ENCODE peak calls at places on chromosomes 6 and 20, in five cellular contexts. One of them, this sample, is unnamed.

GRCh38 chr6:40356242-40356910 is 230.8 kb downstream of the LRFN2 start:
- DNase-seq in naive thymus-derived CD4-positive, alpha-beta T cell: no peak
- DNase-seq in PC-3: no peak
- DNase-seq in GM23248: peak
- DNase-seq in caudate nucleus: no peak
- DNase-seq in this sample: no peak

GRCh38 chr6:16947461-16948159 is 154.2 kb upstream of the STMND1 start:
- DNase-seq in naive thymus-derived CD4-positive, alpha-beta T cell: no peak
- DNase-seq in PC-3: peak
- DNase-seq in GM23248: peak
- DNase-seq in caudate nucleus: no peak
- DNase-seq in this sample: peak

GRCh38 chr20:58700823-58701222 is 8.2 kb downstream of the NPEPL1 start:
- DNase-seq in naive thymus-derived CD4-positive, alpha-beta T cell: no peak
- DNase-seq in PC-3: no peak
- DNase-seq in GM23248: no peak
- DNase-seq in caudate nucleus: no peak
- DNase-seq in this sample: no peak

GRCh38 chr20:695165-695866 is 19.7 kb upstream of the SCRT2 start:
- DNase-seq in naive thymus-derived CD4-positive, alpha-beta T cell: no peak
- DNase-seq in PC-3: no peak
- DNase-seq in GM23248: no peak
- DNase-seq in caudate nucleus: no peak
- DNase-seq in this sample: no peak

GRCh38 chr6:150221152-150221551 is 78.3 kb downstream of the PPP1R14C start:
- DNase-seq in naive thymus-derived CD4-positive, alpha-beta T cell: no peak
- DNase-seq in PC-3: no peak
- DNase-seq in GM23248: no peak
- DNase-seq in caudate nucleus: no peak
- DNase-seq in this sample: no peak

GRCh38 chr20:11917663-11918062 is at the start of gene BTBD3:
- DNase-seq in naive thymus-derived CD4-positive, alpha-beta T cell: no peak
- DNase-seq in PC-3: no peak
- DNase-seq in GM23248: peak
- DNase-seq in caudate nucleus: no peak
- DNase-seq in this sample: no peak

GRCh38 chr20:40156600-40157307 is 532.3 kb downstream of the MAFB start:
- DNase-seq in naive thymus-derived CD4-positive, alpha-beta T cell: no peak
- DNase-seq in PC-3: no peak
- DNase-seq in GM23248: no peak
- DNase-seq in caudate nucleus: no peak
- DNase-seq in this sample: no peak

GRCh38 chr6:13559968-13560650 is 14.3 kb upstream of the SIRT5 start:
- DNase-seq in naive thymus-derived CD4-positive, alpha-beta T cell: no peak
- DNase-seq in PC-3: peak
- DNase-seq in GM23248: no peak
- DNase-seq in caudate nucleus: no peak
- DNase-seq in this sample: no peak

GRCh38 chr6:145199961-145200360 is 535.4 kb downstream of the EPM2A start:
- DNase-seq in naive thymus-derived CD4-positive, alpha-beta T cell: no peak
- DNase-seq in PC-3: peak
- DNase-seq in GM23248: peak
- DNase-seq in caudate nucleus: no peak
- DNase-seq in this sample: peak

GRCh38 chr20:688809-689208 is 13.2 kb upstream of the SCRT2 start:
- DNase-seq in naive thymus-derived CD4-positive, alpha-beta T cell: no peak
- DNase-seq in PC-3: no peak
- DNase-seq in GM23248: peak
- DNase-seq in caudate nucleus: no peak
- DNase-seq in this sample: no peak

GRCh38 chr6:107741191-107741680 is 82.9 kb downstream of the SCML4 start:
- DNase-seq in naive thymus-derived CD4-positive, alpha-beta T cell: no peak
- DNase-seq in PC-3: no peak
- DNase-seq in GM23248: no peak
- DNase-seq in caudate nucleus: no peak
- DNase-seq in this sample: no peak

GRCh38 chr6:169343886-169344525 is 90.4 kb upstream of the THBS2 start:
- DNase-seq in naive thymus-derived CD4-positive, alpha-beta T cell: no peak
- DNase-seq in PC-3: no peak
- DNase-seq in GM23248: no peak
- DNase-seq in caudate nucleus: no peak
- DNase-seq in this sample: no peak

GRCh38 chr20:46933150-46933549 is 38.5 kb downstream of the EYA2 start:
- DNase-seq in naive thymus-derived CD4-positive, alpha-beta T cell: no peak
- DNase-seq in PC-3: no peak
- DNase-seq in GM23248: no peak
- DNase-seq in caudate nucleus: no peak
- DNase-seq in this sample: no peak

GRCh38 chr6:125346143-125346925 is 44.6 kb upstream of the HDDC2 start:
- DNase-seq in naive thymus-derived CD4-positive, alpha-beta T cell: no peak
- DNase-seq in PC-3: no peak
- DNase-seq in GM23248: no peak
- DNase-seq in caudate nucleus: no peak
- DNase-seq in this sample: no peak

GRCh38 chr6:127786109-127786508 is 114.7 kb downstream of the THEMIS start:
- DNase-seq in naive thymus-derived CD4-positive, alpha-beta T cell: no peak
- DNase-seq in PC-3: no peak
- DNase-seq in GM23248: peak
- DNase-seq in caudate nucleus: no peak
- DNase-seq in this sample: no peak

GRCh38 chr6:138736640-138737039 is 36.9 kb upstream of the CCDC28A start:
- DNase-seq in naive thymus-derived CD4-positive, alpha-beta T cell: no peak
- DNase-seq in PC-3: no peak
- DNase-seq in GM23248: no peak
- DNase-seq in caudate nucleus: no peak
- DNase-seq in this sample: no peak

GRCh38 chr6:170083236-170084051 is 207.4 kb downstream of the DLL1 start:
- DNase-seq in naive thymus-derived CD4-positive, alpha-beta T cell: no peak
- DNase-seq in PC-3: no peak
- DNase-seq in GM23248: no peak
- DNase-seq in caudate nucleus: no peak
- DNase-seq in this sample: no peak

GRCh38 chr20:41030536-41031242 is 2.1 kb downstream of the TOP1 start:
- DNase-seq in naive thymus-derived CD4-positive, alpha-beta T cell: no peak
- DNase-seq in PC-3: peak
- DNase-seq in GM23248: peak
- DNase-seq in caudate nucleus: no peak
- DNase-seq in this sample: no peak

GRCh38 chr20:51470907-51471411 is 71.6 kb downstream of the NFATC2 start:
- DNase-seq in naive thymus-derived CD4-positive, alpha-beta T cell: no peak
- DNase-seq in PC-3: no peak
- DNase-seq in GM23248: no peak
- DNase-seq in caudate nucleus: no peak
- DNase-seq in this sample: no peak

GRCh38 chr20:38665094-38665493 is 59.2 kb upstream of the SLC32A1 start:
- DNase-seq in naive thymus-derived CD4-positive, alpha-beta T cell: no peak
- DNase-seq in PC-3: no peak
- DNase-seq in GM23248: peak
- DNase-seq in caudate nucleus: no peak
- DNase-seq in this sample: no peak

GRCh38 chr20:17334866-17335412 is 108.1 kb downstream of the PCSK2 start:
- DNase-seq in naive thymus-derived CD4-positive, alpha-beta T cell: no peak
- DNase-seq in PC-3: no peak
- DNase-seq in GM23248: no peak
- DNase-seq in caudate nucleus: no peak
- DNase-seq in this sample: no peak

GRCh38 chr6:128204621-128205020 is 303.8 kb upstream of the THEMIS start:
- DNase-seq in naive thymus-derived CD4-positive, alpha-beta T cell: no peak
- DNase-seq in PC-3: no peak
- DNase-seq in GM23248: peak
- DNase-seq in caudate nucleus: no peak
- DNase-seq in this sample: no peak

GRCh38 chr6:141988954-141989705 is 143.6 kb upstream of the GJE1 start:
- DNase-seq in naive thymus-derived CD4-positive, alpha-beta T cell: peak
- DNase-seq in PC-3: peak
- DNase-seq in GM23248: peak
- DNase-seq in caudate nucleus: no peak
- DNase-seq in this sample: peak

GRCh38 chr20:20824924-20825584 is 112.6 kb upstream of the RALGAPA2 start:
- DNase-seq in naive thymus-derived CD4-positive, alpha-beta T cell: peak
- DNase-seq in PC-3: peak
- DNase-seq in GM23248: peak
- DNase-seq in caudate nucleus: no peak
- DNase-seq in this sample: no peak

GRCh38 chr6:130367767-130368166 is 1.9 kb downstream of the TMEM200A start:
- DNase-seq in naive thymus-derived CD4-positive, alpha-beta T cell: no peak
- DNase-seq in PC-3: no peak
- DNase-seq in GM23248: no peak
- DNase-seq in caudate nucleus: no peak
- DNase-seq in this sample: no peak

GRCh38 chr6:125041740-125042459 is 79.7 kb downstream of the RNF217 start:
- DNase-seq in naive thymus-derived CD4-positive, alpha-beta T cell: no peak
- DNase-seq in PC-3: peak
- DNase-seq in GM23248: peak
- DNase-seq in caudate nucleus: no peak
- DNase-seq in this sample: peak

GRCh38 chr6:125421853-125422252 is 120.1 kb upstream of the HDDC2 start:
- DNase-seq in naive thymus-derived CD4-positive, alpha-beta T cell: no peak
- DNase-seq in PC-3: no peak
- DNase-seq in GM23248: peak
- DNase-seq in caudate nucleus: peak
- DNase-seq in this sample: no peak

GRCh38 chr20:62699741-62700140 is 8.9 kb upstream of the NTSR1 start:
- DNase-seq in naive thymus-derived CD4-positive, alpha-beta T cell: no peak
- DNase-seq in PC-3: no peak
- DNase-seq in GM23248: no peak
- DNase-seq in caudate nucleus: no peak
- DNase-seq in this sample: no peak

GRCh38 chr6:7175463-7175862 is 67.7 kb downstream of the RREB1 start:
- DNase-seq in naive thymus-derived CD4-positive, alpha-beta T cell: no peak
- DNase-seq in PC-3: no peak
- DNase-seq in GM23248: no peak
- DNase-seq in caudate nucleus: no peak
- DNase-seq in this sample: no peak
- H3K27ac ChIP-seq in naive thymus-derived CD4-positive, alpha-beta T cell: no peak
- H3K27ac ChIP-seq in PC-3: no peak
- H3K27ac ChIP-seq in GM23248: peak
- H3K27ac ChIP-seq in caudate nucleus: no peak
- H3K27ac ChIP-seq in this sample: no peak

GRCh38 chr6:47252636-47253035 is 57.1 kb downstream of the TNFRSF21 start:
- DNase-seq in naive thymus-derived CD4-positive, alpha-beta T cell: peak
- DNase-seq in PC-3: no peak
- DNase-seq in GM23248: no peak
- DNase-seq in caudate nucleus: no peak
- DNase-seq in this sample: no peak

GRCh38 chr6:47254906-47255305 is 54.8 kb downstream of the TNFRSF21 start:
- DNase-seq in naive thymus-derived CD4-positive, alpha-beta T cell: no peak
- DNase-seq in PC-3: peak
- DNase-seq in GM23248: no peak
- DNase-seq in caudate nucleus: no peak
- DNase-seq in this sample: no peak

GRCh38 chr6:47254051-47254450 is 55.7 kb downstream of the TNFRSF21 start:
- DNase-seq in naive thymus-derived CD4-positive, alpha-beta T cell: no peak
- DNase-seq in PC-3: no peak
- DNase-seq in GM23248: no peak
- DNase-seq in caudate nucleus: no peak
- DNase-seq in this sample: no peak

GRCh38 chr6:47251396-47251795 is 58.3 kb downstream of the TNFRSF21 start:
- DNase-seq in naive thymus-derived CD4-positive, alpha-beta T cell: no peak
- DNase-seq in PC-3: no peak
- DNase-seq in GM23248: no peak
- DNase-seq in caudate nucleus: no peak
- DNase-seq in this sample: no peak

DNA sequence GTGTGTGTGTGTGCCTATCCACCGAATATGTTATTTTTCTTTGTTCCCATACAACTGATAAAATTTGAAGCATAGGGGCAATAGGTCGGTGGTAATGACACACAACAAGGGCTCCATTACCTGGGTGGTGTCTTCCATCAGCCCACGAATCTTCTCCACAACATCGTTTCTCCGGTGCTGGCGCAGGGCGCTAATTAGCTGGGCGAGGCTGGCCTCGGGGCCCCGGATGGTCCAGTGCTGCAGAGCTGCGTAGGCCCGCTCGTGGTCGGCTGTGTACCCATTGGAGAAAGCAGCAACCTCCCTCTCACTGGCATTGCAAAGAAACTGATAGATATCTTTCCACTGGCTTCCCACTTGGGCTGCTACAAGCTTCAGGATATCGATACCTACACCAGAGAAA is 56.6 kb downstream of the TNFRSF21 start:
- DNase-seq in naive thymus-derived CD4-positive, alpha-beta T cell: no peak
- DNase-seq in PC-3: no peak
- DNase-seq in GM23248: no peak
- DNase-seq in caudate nucleus: no peak
- DNase-seq in this sample: no peak
- H3K27ac ChIP-seq in naive thymus-derived CD4-positive, alpha-beta T cell: no peak
- H3K27ac ChIP-seq in PC-3: no peak
- H3K27ac ChIP-seq in GM23248: no peak
- H3K27ac ChIP-seq in caudate nucleus: no peak
- H3K27ac ChIP-seq in this sample: no peak

GRCh38 chr20:18793625-18794427 is 19.8 kb upstream of the SCP2D1 start:
- DNase-seq in naive thymus-derived CD4-positive, alpha-beta T cell: peak
- DNase-seq in PC-3: peak
- DNase-seq in GM23248: peak
- DNase-seq in caudate nucleus: peak
- DNase-seq in this sample: peak

GRCh38 chr20:18795366-18795765 is 18.2 kb upstream of the SCP2D1 start:
- DNase-seq in naive thymus-derived CD4-positive, alpha-beta T cell: no peak
- DNase-seq in PC-3: no peak
- DNase-seq in GM23248: no peak
- DNase-seq in caudate nucleus: no peak
- DNase-seq in this sample: no peak

GRCh38 chr20:18790787-18791186 is 22.8 kb upstream of the SCP2D1 start:
- DNase-seq in naive thymus-derived CD4-positive, alpha-beta T cell: no peak
- DNase-seq in PC-3: no peak
- DNase-seq in GM23248: no peak
- DNase-seq in caudate nucleus: no peak
- DNase-seq in this sample: no peak

GRCh38 chr20:18796282-18796833 is 17.2 kb upstream of the SCP2D1 start:
- DNase-seq in naive thymus-derived CD4-positive, alpha-beta T cell: no peak
- DNase-seq in PC-3: no peak
- DNase-seq in GM23248: no peak
- DNase-seq in caudate nucleus: no peak
- DNase-seq in this sample: no peak

GRCh38 chr20:18794428-18794787 is 19.2 kb upstream of the SCP2D1 start:
- DNase-seq in naive thymus-derived CD4-positive, alpha-beta T cell: no peak
- DNase-seq in PC-3: no peak
- DNase-seq in GM23248: no peak
- DNase-seq in caudate nucleus: no peak
- DNase-seq in this sample: no peak
- H3K27ac ChIP-seq in naive thymus-derived CD4-positive, alpha-beta T cell: peak
- H3K27ac ChIP-seq in PC-3: no peak
- H3K27ac ChIP-seq in GM23248: peak
- H3K27ac ChIP-seq in caudate nucleus: peak
- H3K27ac ChIP-seq in this sample: no peak

GRCh38 chr6:77324851-77325250 is 138.4 kb downstream of the HTR1B start:
- DNase-seq in naive thymus-derived CD4-positive, alpha-beta T cell: no peak
- DNase-seq in PC-3: no peak
- DNase-seq in GM23248: peak
- DNase-seq in caudate nucleus: no peak
- DNase-seq in this sample: no peak

GRCh38 chr6:77326029-77326428 is 137.3 kb downstream of the HTR1B start:
- DNase-seq in naive thymus-derived CD4-positive, alpha-beta T cell: no peak
- DNase-seq in PC-3: no peak
- DNase-seq in GM23248: peak
- DNase-seq in caudate nucleus: no peak
- DNase-seq in this sample: no peak

GRCh38 chr6:77322604-77323003 is 140.7 kb downstream of the HTR1B start:
- DNase-seq in naive thymus-derived CD4-positive, alpha-beta T cell: no peak
- DNase-seq in PC-3: no peak
- DNase-seq in GM23248: no peak
- DNase-seq in caudate nucleus: no peak
- DNase-seq in this sample: no peak

GRCh38 chr6:77326711-77327110 is 136.6 kb downstream of the HTR1B start:
- DNase-seq in naive thymus-derived CD4-positive, alpha-beta T cell: no peak
- DNase-seq in PC-3: no peak
- DNase-seq in GM23248: no peak
- DNase-seq in caudate nucleus: no peak
- DNase-seq in this sample: no peak
- H3K27ac ChIP-seq in naive thymus-derived CD4-positive, alpha-beta T cell: no peak
- H3K27ac ChIP-seq in PC-3: no peak
- H3K27ac ChIP-seq in GM23248: no peak
- H3K27ac ChIP-seq in caudate nucleus: no peak
- H3K27ac ChIP-seq in this sample: no peak